ENCODE peak calls at places on chromosomes 1 and 21, in five cellular contexts. W is upper lobe of left lung, J is dorsolateral prefrontal cortex, E is Calu3, K is uterus. M is an unnamed sample.

GRCh38 chr1:235945775-235946565 is 79.3 kb upstream of the LYST start:
- DNase-seq in W (no peak), J (no peak), E (no peak), K (no peak), M (no peak)

GRCh38 chr1:59292557-59292956 is 4.3 kb upstream of the FGGY start:
- DNase-seq in W (no peak), J (no peak), E (no peak), K (peak; percentile 42), M (no peak)

GRCh38 chr1:37006132-37006868 is 28.0 kb downstream of the GRIK3 start:
- DNase-seq in W (no peak), J (no peak), E (no peak), K (no peak), M (no peak)

GRCh38 chr1:12057382-12057781 is 5.7 kb upstream of the TNFRSF8 start:
- DNase-seq in W (no peak), J (no peak), E (no peak), K (no peak), M (no peak)

GRCh38 chr1:223106856-223107255 is 36.2 kb downstream of the TLR5 start:
- DNase-seq in W (no peak), J (no peak), E (no peak), K (no peak), M (no peak)

GRCh38 chr1:9631613-9632012 is 19.9 kb upstream of the PIK3CD start:
- DNase-seq in W (no peak), J (no peak), E (no peak), K (no peak), M (no peak)

GRCh38 chr1:156664046-156664948 is 12.9 kb downstream of the NES start:
- DNase-seq in W (no peak), J (no peak), E (no peak), K (peak; percentile 31), M (no peak)

GRCh38 chr1:40784771-40785151 is 1.2 kb downstream of the KCNQ4 start:
- DNase-seq in W (peak; percentile 81), J (no peak), E (no peak), K (peak; percentile 25), M (no peak)

GRCh38 chr1:95353185-95353584 is 119.2 kb downstream of the RWDD3 start:
- DNase-seq in W (no peak), J (no peak), E (no peak), K (no peak), M (no peak)

GRCh38 chr1:97138515-97139032 is 417.0 kb downstream of the PTBP2 start:
- DNase-seq in W (no peak), J (no peak), E (no peak), K (no peak), M (no peak)

GRCh38 chr1:42936309-42937078 is 22.2 kb downstream of the SLC2A1 start:
- DNase-seq in W (no peak), J (peak; percentile 2), E (peak; percentile 35), K (peak; percentile 26), M (no peak)

GRCh38 chr1:221636096-221636495 is 105.8 kb downstream of the DUSP10 start:
- DNase-seq in W (no peak), J (no peak), E (no peak), K (no peak), M (no peak)

GRCh38 chr1:71788113-71788512 is 494.2 kb downstream of the NEGR1 start:
- DNase-seq in W (no peak), J (no peak), E (no peak), K (no peak), M (no peak)

GRCh38 chr1:16148329-16149092 is 7.4 kb downstream of the EPHA2 start:
- DNase-seq in W (no peak), J (no peak), E (no peak), K (no peak), M (no peak)

GRCh38 chr1:210715072-210715471 is 386.4 kb downstream of the HHAT start:
- DNase-seq in W (no peak), J (peak; percentile 59), E (no peak), K (no peak), M (no peak)

GRCh38 chr1:43250351-43250761 is 19.4 kb upstream of the TMEM125 start:
- DNase-seq in W (no peak), J (no peak), E (no peak), K (no peak), M (no peak)

GRCh38 chr1:196535727-196536126 is 72.5 kb downstream of the KCNT2 start:
- DNase-seq in W (no peak), J (no peak), E (no peak), K (no peak), M (peak; percentile 36)

GRCh38 chr21:37369307-37369854 is 2.8 kb downstream of the DYRK1A start:
- DNase-seq in W (no peak), J (no peak), E (no peak), K (no peak), M (no peak)

GRCh38 chr1:6779089-6779805 is 6.0 kb upstream of the CAMTA1 start:
- DNase-seq in W (no peak), J (no peak), E (no peak), K (no peak), M (no peak)
- TF ChIP-seq CTCF in W (no peak), J (no peak), E (no peak), K (no peak), M (no peak)

DNA sequence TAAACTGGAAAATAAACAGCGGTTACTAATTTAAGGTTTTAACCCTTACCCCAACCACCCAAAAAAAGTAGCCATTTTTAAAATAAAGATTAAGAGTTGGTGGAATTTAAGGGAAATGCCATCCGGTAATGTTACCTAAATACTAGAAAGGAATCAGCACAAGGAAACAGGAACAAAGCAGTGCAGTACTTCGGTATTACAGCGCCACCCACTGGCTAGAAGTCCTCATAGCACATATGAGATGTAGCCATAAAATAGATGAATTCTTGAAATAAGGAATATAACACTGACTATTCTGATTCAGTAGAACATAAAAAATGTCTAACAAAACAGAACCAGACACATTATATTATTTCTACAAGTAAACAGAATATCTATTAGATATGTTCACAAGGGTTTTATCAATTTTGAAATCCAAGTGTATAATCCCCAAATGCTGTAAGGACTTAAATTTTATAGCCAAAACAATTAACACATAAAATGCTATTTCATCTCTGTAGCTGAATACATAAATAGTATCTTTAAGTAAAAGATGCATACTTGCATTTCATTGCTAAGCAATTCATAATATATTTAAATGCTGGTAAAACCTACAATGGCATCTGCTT is 58.8 kb downstream of the FRRS1 start:
- DNase-seq in W (no peak), J (peak; percentile 72), E (peak; percentile 60), K (peak; percentile 77), M (no peak)
- TF ChIP-seq CTCF in W (peak; percentile 72), J (peak; percentile 88), E (peak; percentile 37), K (peak; percentile 86), M (peak; percentile 96)

DNA sequence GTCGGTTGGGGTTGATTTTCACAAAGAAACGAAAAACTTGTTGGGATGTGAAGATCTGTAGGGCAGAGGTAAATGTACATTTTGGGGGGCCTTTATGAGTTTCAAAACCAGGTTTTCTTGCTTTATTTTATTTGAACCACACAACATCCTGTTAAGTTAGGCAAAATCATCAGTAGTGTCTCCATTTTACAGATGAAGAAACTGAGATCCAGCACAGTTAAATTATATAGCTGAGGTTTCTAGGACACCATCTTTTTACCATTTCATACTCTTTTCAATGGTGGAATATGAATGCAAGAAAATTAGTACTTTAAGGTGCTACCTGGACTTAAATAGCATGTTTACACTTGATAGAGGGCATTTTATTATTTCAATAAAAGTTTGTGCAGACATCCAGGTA is 187.7 kb downstream of the NFIA start:
- DNase-seq in W (no peak), J (no peak), E (no peak), K (no peak), M (no peak)
- TF ChIP-seq CTCF in W (no peak), J (no peak), E (no peak), K (no peak), M (no peak)

DNA sequence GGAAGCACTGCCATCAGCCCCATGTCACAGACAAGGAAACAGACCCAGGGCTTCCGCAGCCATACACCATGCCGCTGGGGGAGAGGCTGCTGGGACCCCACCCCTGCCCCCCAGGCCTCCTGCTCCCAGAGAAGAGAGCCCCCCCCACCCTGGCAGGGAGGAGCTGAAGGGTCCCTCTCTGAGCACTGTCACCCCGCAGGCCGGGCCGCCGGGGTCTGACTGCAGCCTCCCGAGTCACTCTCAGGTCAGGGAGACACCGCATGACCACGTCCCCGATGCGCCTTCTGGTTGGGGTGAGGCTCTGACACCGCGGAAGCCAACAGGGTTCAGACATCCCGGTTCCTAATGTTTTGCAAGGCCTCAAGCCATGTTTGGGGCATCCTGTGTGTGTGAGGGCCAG is 102.3 kb downstream of the SIK1 start:
- DNase-seq in W (peak; percentile 73), J (no peak), E (no peak), K (no peak), M (no peak)
- TF ChIP-seq CTCF in W (no peak), J (no peak), E (no peak), K (no peak), M (no peak)

DNA sequence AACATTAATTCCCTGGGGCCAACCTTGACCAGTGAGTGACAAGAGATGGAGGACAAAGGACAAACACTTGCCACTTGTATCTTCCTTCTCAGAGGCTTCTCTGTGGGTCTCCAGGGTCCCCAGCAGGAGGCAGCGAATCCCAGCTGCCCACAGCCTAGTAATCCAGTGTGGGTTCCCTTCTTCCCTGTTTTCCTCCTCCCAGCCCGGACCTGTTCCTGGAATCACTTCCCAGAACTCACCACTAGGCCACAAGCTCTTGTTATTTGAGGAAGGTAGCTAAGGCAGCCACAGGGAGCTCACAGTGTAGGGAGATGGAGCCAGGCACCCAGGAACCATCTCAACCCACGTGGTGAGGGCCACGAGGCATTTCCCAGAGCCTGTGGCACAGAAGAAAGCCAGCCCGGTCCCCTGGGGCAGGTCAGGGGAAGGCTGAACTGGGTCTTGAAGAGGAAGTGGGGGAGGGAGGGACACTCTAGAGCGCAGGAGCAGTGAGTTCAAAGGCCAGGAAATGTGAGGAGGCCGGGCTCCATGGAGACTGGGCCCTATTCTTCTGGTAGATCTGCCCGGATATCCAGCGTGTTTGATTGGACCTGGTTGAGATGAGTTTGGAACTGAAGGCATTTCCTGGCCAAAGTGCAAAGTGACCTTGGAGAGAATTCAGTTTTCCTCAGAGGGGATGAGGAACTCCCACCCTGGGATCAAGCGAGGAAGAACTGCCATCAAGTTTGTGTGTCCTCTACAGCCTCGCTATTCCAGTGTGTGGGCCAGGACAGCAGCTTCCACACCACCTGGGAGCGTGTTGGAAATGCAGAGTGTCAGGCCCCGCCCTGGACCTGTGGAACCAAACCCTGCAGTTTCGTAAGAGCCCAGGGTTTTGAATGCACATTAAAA is 20.3 kb upstream of the C2CD2 start:
- DNase-seq in W (no peak), J (no peak), E (no peak), K (peak; percentile 40), M (peak; percentile 65)
- TF ChIP-seq CTCF in W (no peak), J (no peak), E (no peak), K (no peak), M (peak; percentile 45)

GRCh38 chr1:57109247-57109646 is 143.4 kb upstream of the C8B start:
- DNase-seq in W (no peak), J (no peak), E (no peak), K (no peak), M (no peak)
- TF ChIP-seq CTCF in W (no peak), J (no peak), E (no peak), K (no peak), M (no peak)

M was measured in type B pancreatic cell.